ENCODE peak calls at places on chromosomes 2 and 18, in five cellular contexts. Z is left ventricle myocardium inferior, C is IMR-90, O is spleen, P is body of pancreas. N is an unnamed sample. For H3K4me1, the result is how much of the 10 kb centered on the place peaks cover.

GRCh38 chr2:187466129-187466792 is 18.2 kb upstream of the CALCRL start:
- DNase-seq in Z (no peak), C (no peak), O (no peak), P (no peak), N (no peak)

GRCh38 chr2:24083567-24084385 is 858 bp downstream of the TP53I3 start:
- DNase-seq in Z (peak), C (peak), O (no peak), P (no peak), N (peak)

GRCh38 chr2:102018823-102019445 is 27.2 kb downstream of the IL1R2 start:
- DNase-seq in Z (no peak), C (peak), O (no peak), P (no peak), N (no peak)

GRCh38 chr18:58135170-58135569 is 91.1 kb downstream of the NEDD4L start:
- DNase-seq in Z (no peak), C (peak), O (no peak), P (no peak), N (no peak)

GRCh38 chr2:64059270-64059669 is 40.0 kb upstream of the VPS54 start:
- DNase-seq in Z (no peak), C (no peak), O (no peak), P (no peak), N (no peak)

GRCh38 chr18:8781671-8782070 is 76.3 kb downstream of the MTCL1 start:
- DNase-seq in Z (no peak), C (no peak), O (no peak), P (no peak), N (no peak)

GRCh38 chr18:79765491-79766245 is 32.1 kb upstream of the KCNG2 start:
- DNase-seq in Z (no peak), C (peak), O (peak), P (no peak), N (no peak)

GRCh38 chr2:181117176-181117925 is 136.9 kb downstream of the UBE2E3 start:
- DNase-seq in Z (no peak), C (no peak), O (no peak), P (no peak), N (no peak)

GRCh38 chr2:151669585-151670081 is 64.6 kb downstream of the NEB start:
- DNase-seq in Z (no peak), C (no peak), O (no peak), P (no peak), N (no peak)

GRCh38 chr18:52394602-52395001 is 54.6 kb downstream of the DCC start:
- DNase-seq in Z (no peak), C (no peak), O (no peak), P (no peak), N (no peak)

GRCh38 chr2:12044857-12045256 is 298.4 kb downstream of the LPIN1 start:
- DNase-seq in Z (no peak), C (no peak), O (peak), P (no peak), N (no peak)

GRCh38 chr2:78992451-78992806 is 33.1 kb upstream of the REG3G start:
- DNase-seq in Z (no peak), C (no peak), O (no peak), P (peak), N (no peak)

GRCh38 chr2:10413488-10413887 is 34.6 kb downstream of the ODC1 start:
- DNase-seq in Z (no peak), C (no peak), O (no peak), P (no peak), N (no peak)

GRCh38 chr2:10410716-10411437 is 37.2 kb downstream of the ODC1 start:
- DNase-seq in Z (no peak), C (no peak), O (no peak), P (no peak), N (no peak)

GRCh38 chr2:10410001-10410671 is 38.0 kb downstream of the ODC1 start:
- DNase-seq in Z (no peak), C (no peak), O (peak), P (no peak), N (no peak)

GRCh38 chr2:10412380-10412779 is 35.7 kb downstream of the ODC1 start:
- DNase-seq in Z (no peak), C (peak), O (no peak), P (no peak), N (peak)

GRCh38 chr2:10411557-10411956 is 36.6 kb downstream of the ODC1 start:
- DNase-seq in Z (no peak), C (no peak), O (no peak), P (no peak), N (no peak)
- H3K4me1 ChIP-seq in Z (half or more), C (under half), O (under half), P (half or more), N (under half)

GRCh38 chr2:120226296-120226695 is 3.1 kb upstream of the TMEM185B start:
- DNase-seq in Z (no peak), C (no peak), O (peak), P (no peak), N (no peak)

GRCh38 chr2:120229341-120229740 is 6.1 kb upstream of the TMEM185B start:
- DNase-seq in Z (peak), C (no peak), O (peak), P (no peak), N (no peak)

GRCh38 chr2:120227111-120227991 is 4.2 kb upstream of the TMEM185B start:
- DNase-seq in Z (no peak), C (no peak), O (peak), P (no peak), N (peak)

GRCh38 chr2:120230515-120231471 is 7.6 kb upstream of the TMEM185B start:
- DNase-seq in Z (peak), C (no peak), O (peak), P (no peak), N (no peak)

GRCh38 chr2:120228503-120228902 is 5.3 kb upstream of the TMEM185B start:
- DNase-seq in Z (no peak), C (no peak), O (peak), P (no peak), N (no peak)
- TF ChIP-seq CTCF in Z (no peak), C (no peak), O (no peak), P (no peak), N (no peak)

GRCh38 chr2:55923091-55923977 is at the start of gene EFEMP1:
- DNase-seq in Z (peak), C (peak), O (peak), P (peak), N (peak)

GRCh38 chr2:55926246-55926645 is 2.7 kb upstream of the EFEMP1 start:
- DNase-seq in Z (no peak), C (no peak), O (no peak), P (no peak), N (no peak)

GRCh38 chr2:55922488-55922887 is 1.1 kb downstream of the EFEMP1 start:
- DNase-seq in Z (no peak), C (peak), O (no peak), P (no peak), N (no peak)

GRCh38 chr2:55926974-55927373 is 3.4 kb upstream of the EFEMP1 start:
- DNase-seq in Z (no peak), C (no peak), O (no peak), P (no peak), N (no peak)

GRCh38 chr2:55923978-55924325 is 370 bp upstream of the EFEMP1 start:
- DNase-seq in Z (no peak), C (no peak), O (no peak), P (no peak), N (no peak)
- H3K4me3 ChIP-seq in Z (peak), C (peak), O (peak), P (peak), N (peak)

DNA sequence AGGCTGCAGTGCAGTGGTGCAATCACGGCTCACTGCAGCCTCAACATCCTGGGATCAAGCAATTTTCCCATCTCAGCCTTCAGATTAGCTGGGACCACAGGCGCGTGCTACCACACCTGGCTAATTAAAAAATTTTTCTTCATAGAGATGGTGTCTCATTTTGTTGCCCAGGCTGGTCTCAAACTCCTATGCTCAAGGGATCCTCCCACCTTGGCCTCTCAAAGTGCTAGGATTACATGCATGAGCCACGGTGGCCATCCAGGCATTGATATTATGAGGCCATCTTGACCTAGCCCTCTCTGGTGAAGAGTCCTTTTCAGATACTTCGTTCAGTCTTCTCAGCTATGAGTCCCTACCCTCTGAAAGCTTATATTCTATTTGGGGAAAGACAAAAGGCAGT is 1.1 kb upstream of the CASP8 start:
- DNase-seq in Z (no peak), C (no peak), O (no peak), P (no peak), N (no peak)
- H3K4me1 ChIP-seq in Z (under half), C (under half), O (under half), P (under half), N (under half)

GRCh38 chr2:111698743-111699554 is 185.0 kb downstream of the ANAPC1 start:
- DNase-seq in Z (peak), C (peak), O (peak), P (peak), N (peak)
- TF ChIP-seq CTCF in Z (no peak), C (peak), O (no peak), P (no peak), N (peak)

GRCh38 chr2:176129825-176130152 is 284 bp downstream of the HOXD8 start:
- DNase-seq in Z (no peak), C (no peak), O (peak), P (no peak), N (no peak)
- H3K4me3 ChIP-seq in Z (peak), C (peak), O (peak), P (no peak), N (peak)

GRCh38 chr2:174023591-174024523 is 58.7 kb upstream of the SP3 start:
- DNase-seq in Z (peak), C (peak), O (peak), P (no peak), N (peak)
- H3K4me1 ChIP-seq in Z (half or more), C (under half), O (under half), P (under half), N (under half)

GRCh38 chr2:80869858-80870438 is 565.4 kb upstream of the LRRTM1 start:
- DNase-seq in Z (no peak), C (no peak), O (no peak), P (no peak), N (no peak)
- TF ChIP-seq CTCF in Z (no peak), C (no peak), O (no peak), P (no peak), N (no peak)

N was measured in BE2C.